ENCODE peak calls at places on chromosomes 12 and 14, in nine cellular contexts. One of them, this sample, is unnamed.

GRCh38 chr12:125206757-125207156 is 141.5 kb downstream of the AACS start:
- DNase-seq in prostate gland: no peak
- DNase-seq in NCI-H774: no peak
- DNase-seq in stimulated activated CD4-positive, alpha-beta T cell treated with anti-CD3 and anti-CD28 coated beads, Interleukin-12 subunit alpha, Interleukin-12 subunit beta, amount 100 ng/mL, for 4 hours: no peak
- DNase-seq in CD4-positive, alpha-beta memory T cell: no peak
- DNase-seq in glutamatergic neuron: no peak
- DNase-seq in neural progenitor cell: no peak
- DNase-seq in GM19239: no peak
- DNase-seq in HuH-7: no peak
- DNase-seq in this sample: no peak

GRCh38 chr12:114254172-114254571 is 151.8 kb downstream of the TBX5 start:
- DNase-seq in CD4-positive, alpha-beta memory T cell: no peak
- DNase-seq in neural progenitor cell: no peak
- DNase-seq in HuH-7: no peak
- DNase-seq in GM19239: no peak
- DNase-seq in prostate gland: no peak
- DNase-seq in glutamatergic neuron: no peak
- DNase-seq in NCI-H774: no peak
- DNase-seq in stimulated activated CD4-positive, alpha-beta T cell treated with anti-CD3 and anti-CD28 coated beads, Interleukin-12 subunit alpha, Interleukin-12 subunit beta, amount 100 ng/mL, for 4 hours: no peak
- DNase-seq in this sample: no peak

GRCh38 chr12:32139064-32139421 is 32.4 kb downstream of the BICD1 start:
- DNase-seq in CD4-positive, alpha-beta memory T cell: no peak
- DNase-seq in GM19239: peak; percentile 32
- DNase-seq in neural progenitor cell: peak; percentile 24
- DNase-seq in glutamatergic neuron: no peak
- DNase-seq in stimulated activated CD4-positive, alpha-beta T cell treated with anti-CD3 and anti-CD28 coated beads, Interleukin-12 subunit alpha, Interleukin-12 subunit beta, amount 100 ng/mL, for 4 hours: no peak
- DNase-seq in HuH-7: no peak
- DNase-seq in NCI-H774: no peak
- DNase-seq in prostate gland: no peak
- DNase-seq in this sample: no peak

GRCh38 chr14:75604979-75605825 is 26.8 kb downstream of the FLVCR2 start:
- DNase-seq in GM19239: no peak
- DNase-seq in prostate gland: peak; percentile 19
- DNase-seq in CD4-positive, alpha-beta memory T cell: no peak
- DNase-seq in HuH-7: no peak
- DNase-seq in neural progenitor cell: no peak
- DNase-seq in stimulated activated CD4-positive, alpha-beta T cell treated with anti-CD3 and anti-CD28 coated beads, Interleukin-12 subunit alpha, Interleukin-12 subunit beta, amount 100 ng/mL, for 4 hours: no peak
- DNase-seq in NCI-H774: no peak
- DNase-seq in glutamatergic neuron: no peak
- DNase-seq in this sample: no peak

GRCh38 chr14:105059035-105059916 is 6.0 kb downstream of the GPR132 start:
- DNase-seq in NCI-H774: no peak
- DNase-seq in neural progenitor cell: peak; percentile 38
- DNase-seq in GM19239: no peak
- DNase-seq in stimulated activated CD4-positive, alpha-beta T cell treated with anti-CD3 and anti-CD28 coated beads, Interleukin-12 subunit alpha, Interleukin-12 subunit beta, amount 100 ng/mL, for 4 hours: peak; percentile 49
- DNase-seq in CD4-positive, alpha-beta memory T cell: peak; percentile 91
- DNase-seq in glutamatergic neuron: no peak
- DNase-seq in prostate gland: no peak
- DNase-seq in HuH-7: no peak
- DNase-seq in this sample: no peak

GRCh38 chr12:8780389-8780788 is 42.0 kb upstream of the A2ML1 start:
- DNase-seq in neural progenitor cell: peak; percentile 42
- DNase-seq in NCI-H774: no peak
- DNase-seq in HuH-7: peak; percentile 34
- DNase-seq in glutamatergic neuron: no peak
- DNase-seq in CD4-positive, alpha-beta memory T cell: no peak
- DNase-seq in stimulated activated CD4-positive, alpha-beta T cell treated with anti-CD3 and anti-CD28 coated beads, Interleukin-12 subunit alpha, Interleukin-12 subunit beta, amount 100 ng/mL, for 4 hours: no peak
- DNase-seq in GM19239: no peak
- DNase-seq in prostate gland: peak; percentile 25
- DNase-seq in this sample: no peak

GRCh38 chr14:78022059-78022458 is 148.1 kb upstream of the NRXN3 start:
- DNase-seq in CD4-positive, alpha-beta memory T cell: no peak
- DNase-seq in NCI-H774: peak; percentile 14
- DNase-seq in glutamatergic neuron: peak; percentile 90
- DNase-seq in HuH-7: peak; percentile 62
- DNase-seq in stimulated activated CD4-positive, alpha-beta T cell treated with anti-CD3 and anti-CD28 coated beads, Interleukin-12 subunit alpha, Interleukin-12 subunit beta, amount 100 ng/mL, for 4 hours: peak; percentile 25
- DNase-seq in GM19239: peak; percentile 54
- DNase-seq in neural progenitor cell: peak; percentile 87
- DNase-seq in prostate gland: peak; percentile 29
- DNase-seq in this sample: peak; percentile 20

GRCh38 chr12:125329239-125330238 is 264.3 kb downstream of the AACS start:
- DNase-seq in CD4-positive, alpha-beta memory T cell: no peak
- DNase-seq in prostate gland: no peak
- DNase-seq in stimulated activated CD4-positive, alpha-beta T cell treated with anti-CD3 and anti-CD28 coated beads, Interleukin-12 subunit alpha, Interleukin-12 subunit beta, amount 100 ng/mL, for 4 hours: no peak
- DNase-seq in glutamatergic neuron: peak; percentile 30
- DNase-seq in GM19239: no peak
- DNase-seq in HuH-7: no peak
- DNase-seq in NCI-H774: no peak
- DNase-seq in neural progenitor cell: peak; percentile 86
- DNase-seq in this sample: no peak

GRCh38 chr12:129009833-129010232 is 156.6 kb downstream of the GLT1D1 start:
- DNase-seq in glutamatergic neuron: no peak
- DNase-seq in HuH-7: no peak
- DNase-seq in stimulated activated CD4-positive, alpha-beta T cell treated with anti-CD3 and anti-CD28 coated beads, Interleukin-12 subunit alpha, Interleukin-12 subunit beta, amount 100 ng/mL, for 4 hours: no peak
- DNase-seq in neural progenitor cell: no peak
- DNase-seq in NCI-H774: no peak
- DNase-seq in CD4-positive, alpha-beta memory T cell: no peak
- DNase-seq in prostate gland: no peak
- DNase-seq in GM19239: no peak
- DNase-seq in this sample: no peak

GRCh38 chr14:64008016-64008415 is 155.2 kb downstream of the SYNE2 start:
- DNase-seq in NCI-H774: no peak
- DNase-seq in HuH-7: no peak
- DNase-seq in glutamatergic neuron: no peak
- DNase-seq in GM19239: no peak
- DNase-seq in neural progenitor cell: no peak
- DNase-seq in stimulated activated CD4-positive, alpha-beta T cell treated with anti-CD3 and anti-CD28 coated beads, Interleukin-12 subunit alpha, Interleukin-12 subunit beta, amount 100 ng/mL, for 4 hours: no peak
- DNase-seq in CD4-positive, alpha-beta memory T cell: no peak
- DNase-seq in prostate gland: no peak
- DNase-seq in this sample: no peak